ENCODE peak calls at places on chromosome 19, in four cellular contexts. L is activated CD4-positive, alpha-beta memory T cell treated with anti-CD3 and anti-CD28 coated beads, Interleukin-2, amount 10 ng/mL, durations not matched to agents 7 days and 5 days; S is breast epithelium; I is non-pigmented ciliary epithelial cell. X is an unnamed sample.

GRCh38 chr19:10321874-10322835 is 6.3 kb upstream of the FDX2 start:
- DNase-seq in S (no peak), L (no peak), I (no peak), X (no peak)

GRCh38 chr19:800360-801029 is 3.2 kb downstream of the PTBP1 start:
- DNase-seq in S (peak; percentile 88), L (no peak), I (no peak), X (no peak)

GRCh38 chr19:41588497-41589209 is 12.7 kb downstream of the CEACAM21 start:
- DNase-seq in L (peak; percentile 38), S (no peak), I (no peak), X (no peak)

GRCh38 chr19:42286349-42287016 is 15.4 kb upstream of the PRR19 start:
- DNase-seq in L (no peak), S (no peak), I (no peak), X (no peak)

GRCh38 chr19:35585844-35586243 is at the start of gene PMIS2:
- DNase-seq in S (no peak), I (no peak), L (no peak), X (no peak)

GRCh38 chr19:41421314-41421713 is 5.9 kb downstream of the B3GNT8 start:
- DNase-seq in S (no peak), L (no peak), I (no peak), X (no peak)

GRCh38 chr19:13637664-13638063 is 126.7 kb upstream of the MRI1 start:
- DNase-seq in I (no peak), S (no peak), L (no peak), X (no peak)

GRCh38 chr19:8095354-8095886 is 42.9 kb downstream of the CCL25 start:
- DNase-seq in I (no peak), S (no peak), L (no peak), X (no peak)

GRCh38 chr19:2048959-2049740 is 1.9 kb downstream of the MKNK2 start:
- DNase-seq in I (no peak), S (no peak), L (no peak), X (no peak)

GRCh38 chr19:29845576-29846176 is 33.9 kb downstream of the CCNE1 start:
- DNase-seq in S (no peak), L (no peak), I (no peak), X (no peak)

GRCh38 chr19:5392476-5392875 is 51.9 kb upstream of the PTPRS start:
- DNase-seq in I (no peak), S (no peak), L (no peak), X (no peak)

X was measured in tibial nerve.